ENCODE peak calls at places on chromosomes 12 and 14, in seven cellular contexts. R is thoracic aorta; Q is fibroblast of mammary gland; W is GM12865; U is activated CD4-positive, alpha-beta T cell treated with anti-CD3 and anti-CD28 coated beads, Interleukin-2, amount 50 U/mL, for 4 hours; Z is fibroblast of gingiva; F is DMS53. N is an unnamed sample.

GRCh38 chr12:6334940-6335450 is 6.9 kb downstream of the TNFRSF1A start:
- DNase-seq in Z (peak), Q (peak), F (no peak), U (no peak), W (no peak), R (no peak), N (no peak)

GRCh38 chr12:51622564-51622963 is 31.5 kb downstream of the SCN8A start:
- DNase-seq in R (no peak), Z (no peak), U (no peak), W (no peak), F (no peak), Q (peak), N (no peak)

GRCh38 chr14:38330262-38330661 is 74.4 kb upstream of the CLEC14A start:
- DNase-seq in W (no peak), Z (no peak), R (no peak), U (no peak), F (no peak), Q (no peak), N (no peak)

GRCh38 chr14:79166171-79166570 is 996.0 kb downstream of the NRXN3 start:
- DNase-seq in Q (no peak), W (no peak), F (no peak), Z (no peak), R (no peak), U (no peak), N (no peak)

GRCh38 chr12:6069452-6070093 is 54.9 kb downstream of the VWF start:
- DNase-seq in F (no peak), U (peak), Z (peak), R (no peak), W (no peak), Q (peak), N (no peak)

GRCh38 chr12:25529738-25530137 is 23.3 kb downstream of the LMNTD1 start:
- DNase-seq in W (no peak), Z (peak), F (no peak), Q (peak), U (no peak), R (no peak), N (no peak)

GRCh38 chr12:21025656-21026055 is 105.3 kb upstream of the SLCO1B1 start:
- DNase-seq in U (no peak), Z (no peak), W (no peak), F (no peak), R (no peak), Q (no peak), N (no peak)

GRCh38 chr12:3171195-3171591 is 94.0 kb downstream of the TSPAN9 start:
- DNase-seq in F (no peak), W (no peak), Z (no peak), U (no peak), R (no peak), Q (peak), N (no peak)

GRCh38 chr12:53098354-53098981 is 1.0 kb downstream of the IGFBP6 start:
- DNase-seq in Q (peak), F (peak), W (no peak), U (peak), Z (peak), R (peak), N (no peak)

GRCh38 chr14:81437226-81437625 is 37.1 kb upstream of the STON2 start:
- DNase-seq in R (no peak), W (no peak), U (no peak), Z (no peak), F (no peak), Q (no peak), N (no peak)

GRCh38 chr14:24430143-24430681 is 458 bp downstream of the KHNYN start:
- DNase-seq in Z (peak), R (no peak), F (peak), U (peak), Q (peak), W (peak), N (peak)

GRCh38 chr14:49497725-49498348 is 88.3 kb downstream of the RPS29 start:
- DNase-seq in R (no peak), U (no peak), Q (peak), Z (peak), F (peak), W (peak), N (no peak)

GRCh38 chr14:66508846-66509621 is 1.1 kb downstream of the GPHN start:
- DNase-seq in R (no peak), Q (peak), W (peak), U (peak), F (peak), Z (peak), N (peak)

GRCh38 chr12:21697829-21698630 is 40.4 kb upstream of the LDHB start:
- DNase-seq in R (no peak), W (peak), Z (peak), F (peak), U (no peak), Q (peak), N (no peak)

GRCh38 chr12:1855241-1855640 is 34.9 kb downstream of the LRTM2 start:
- DNase-seq in Q (peak), F (peak), W (no peak), U (no peak), R (no peak), Z (peak), N (no peak)

GRCh38 chr14:96962337-96962736 is 165.2 kb downstream of the VRK1 start:
- DNase-seq in R (no peak), W (peak), Q (no peak), F (no peak), U (peak), Z (no peak), N (no peak)

GRCh38 chr14:61113561-61113960 is 132.5 kb downstream of the SLC38A6 start:
- DNase-seq in R (no peak), Z (no peak), Q (no peak), U (no peak), F (no peak), W (no peak), N (no peak)

GRCh38 chr14:74941676-74942097 is 13.7 kb downstream of the PGF start:
- DNase-seq in Q (peak), R (peak), U (peak), F (peak), W (peak), Z (no peak), N (peak)

GRCh38 chr12:2039034-2039433 is 13.8 kb upstream of the CACNA1C start:
- DNase-seq in F (no peak), Q (no peak), U (no peak), R (no peak), W (no peak), Z (no peak), N (no peak)

GRCh38 chr12:49921299-49921698 is 17.6 kb upstream of the FAIM2 start:
- DNase-seq in U (no peak), W (no peak), R (no peak), Q (no peak), F (no peak), Z (no peak), N (no peak)

GRCh38 chr14:94875256-94875655 is 105.3 kb upstream of the GSC start:
- DNase-seq in U (no peak), R (no peak), Z (no peak), F (no peak), Q (no peak), W (no peak), N (no peak)

GRCh38 chr14:64801046-64801445 is 78.7 kb downstream of the SPTB start:
- DNase-seq in R (no peak), W (no peak), U (no peak), Q (no peak), F (no peak), Z (no peak), N (peak)

GRCh38 chr12:57319678-57320469 is 68.9 kb upstream of the STAC3 start:
- DNase-seq in U (no peak), Z (no peak), Q (no peak), R (no peak), W (no peak), F (no peak), N (no peak)

GRCh38 chr12:24012528-24012927 is 63.1 kb upstream of the SOX5 start:
- DNase-seq in Q (peak), U (no peak), F (peak), Z (peak), W (no peak), R (no peak), N (no peak)

GRCh38 chr14:105123266-105123665 is 45.3 kb downstream of the JAG2 start:
- DNase-seq in Z (no peak), U (no peak), R (no peak), F (no peak), Q (no peak), W (no peak), N (no peak)

GRCh38 chr12:114869091-114869834 is 185.3 kb upstream of the TBX3 start:
- DNase-seq in U (no peak), Z (peak), R (no peak), W (no peak), F (no peak), Q (peak), N (no peak)

GRCh38 chr12:57723630-57723962 is 14.9 kb downstream of the AGAP2 start:
- DNase-seq in R (no peak), Z (no peak), U (no peak), F (no peak), W (no peak), Q (no peak), N (no peak)

GRCh38 chr14:26332966-26333365 is 264.9 kb downstream of the NOVA1 start:
- DNase-seq in F (no peak), Z (no peak), U (no peak), R (no peak), Q (peak), W (no peak), N (peak)

GRCh38 chr14:89013698-89014569 is 189.5 kb downstream of the TTC8 start:
- DNase-seq in R (no peak), Q (no peak), U (no peak), F (no peak), Z (no peak), W (no peak), N (no peak)

GRCh38 chr12:108772247-108772646 is 40.9 kb upstream of the CORO1C start:
- DNase-seq in W (peak), Z (no peak), U (no peak), Q (no peak), F (peak), R (no peak), N (no peak)

GRCh38 chr12:124053855-124054254 is 80.8 kb downstream of the ZNF664 start:
- DNase-seq in Q (peak), F (peak), R (no peak), Z (peak), U (no peak), W (peak), N (no peak)

GRCh38 chr12:91804533-91804932 is 341.1 kb downstream of the BTG1 start:
- DNase-seq in Q (peak), F (peak), W (no peak), Z (no peak), R (no peak), U (no peak), N (no peak)

GRCh38 chr12:5872745-5873144 is 72.3 kb downstream of the ANO2 start:
- DNase-seq in Z (no peak), Q (no peak), F (peak), R (no peak), W (peak), U (no peak), N (no peak)

GRCh38 chr12:121132601-121133481 is at the start of gene P2RX7:
- DNase-seq in Q (peak), R (peak), Z (peak), F (peak), U (peak), W (peak), N (peak)

GRCh38 chr14:73877790-73878189 is 8.9 kb upstream of the ZNF410 start:
- DNase-seq in R (no peak), Z (no peak), Q (no peak), U (no peak), F (peak), W (no peak), N (no peak)

GRCh38 chr12:28787151-28787550 is 361.9 kb upstream of the FAR2 start:
- DNase-seq in Z (no peak), F (no peak), W (no peak), R (no peak), Q (peak), U (no peak), N (no peak)

GRCh38 chr14:104991896-104992230 is 6.3 kb downstream of the CLBA1 start:
- DNase-seq in U (no peak), W (no peak), Q (no peak), R (no peak), F (no peak), Z (no peak), N (no peak)

GRCh38 chr12:95413576-95413975 is 60.4 kb upstream of the METAP2 start:
- DNase-seq in R (no peak), W (no peak), F (no peak), U (no peak), Z (peak), Q (peak), N (no peak)

N was measured in posterior vena cava.